ENCODE peak calls at places on chromosomes 3 and 15, in six cellular contexts. G, J, Z, I, K and W are unnamed samples.

GRCh38 chr3:195895078-195895899 is 13.1 kb downstream of the TNK2 start:
- DNase-seq in G (no peak), J (no peak), Z (no peak), I (peak; percentile 46), K (peak; percentile 50), W (peak; percentile 83)

GRCh38 chr15:62326460-62327011 is 161.5 kb upstream of the C2CD4B start:
- DNase-seq in G (no peak), J (no peak), Z (peak; percentile 66), I (no peak), K (no peak), W (no peak)

GRCh38 chr3:10835406-10835805 is 19.4 kb downstream of the SLC6A11 start:
- DNase-seq in G (no peak), J (no peak), Z (no peak), I (no peak), K (no peak), W (no peak)

GRCh38 chr3:109045271-109046051 is 72.5 kb downstream of the MORC1 start:
- DNase-seq in G (no peak), J (no peak), Z (no peak), I (no peak), K (no peak), W (no peak)

GRCh38 chr3:132254076-132254755 is 63.0 kb upstream of the ACP3 start:
- DNase-seq in G (no peak), J (no peak), Z (no peak), I (no peak), K (no peak), W (no peak)

GRCh38 chr15:70275461-70276138 is 177.9 kb upstream of the TLE3 start:
- DNase-seq in G (no peak), J (no peak), Z (no peak), I (no peak), K (peak; percentile 16), W (no peak)

GRCh38 chr3:19645093-19645492 is 288.9 kb downstream of the EFHB start:
- DNase-seq in G (no peak), J (no peak), Z (no peak), I (no peak), K (no peak), W (no peak)

GRCh38 chr3:189902230-189903186 is 218.2 kb downstream of the P3H2 start:
- DNase-seq in G (no peak), J (no peak), Z (no peak), I (no peak), K (peak; percentile 9), W (no peak)

GRCh38 chr3:30269751-30270445 is 336.5 kb upstream of the TGFBR2 start:
- DNase-seq in G (no peak), J (no peak), Z (no peak), I (no peak), K (no peak), W (no peak)

GRCh38 chr3:59286791-59287531 is 237.1 kb upstream of the CFAP20DC start:
- DNase-seq in G (no peak), J (no peak), Z (no peak), I (no peak), K (no peak), W (no peak)

DNA sequence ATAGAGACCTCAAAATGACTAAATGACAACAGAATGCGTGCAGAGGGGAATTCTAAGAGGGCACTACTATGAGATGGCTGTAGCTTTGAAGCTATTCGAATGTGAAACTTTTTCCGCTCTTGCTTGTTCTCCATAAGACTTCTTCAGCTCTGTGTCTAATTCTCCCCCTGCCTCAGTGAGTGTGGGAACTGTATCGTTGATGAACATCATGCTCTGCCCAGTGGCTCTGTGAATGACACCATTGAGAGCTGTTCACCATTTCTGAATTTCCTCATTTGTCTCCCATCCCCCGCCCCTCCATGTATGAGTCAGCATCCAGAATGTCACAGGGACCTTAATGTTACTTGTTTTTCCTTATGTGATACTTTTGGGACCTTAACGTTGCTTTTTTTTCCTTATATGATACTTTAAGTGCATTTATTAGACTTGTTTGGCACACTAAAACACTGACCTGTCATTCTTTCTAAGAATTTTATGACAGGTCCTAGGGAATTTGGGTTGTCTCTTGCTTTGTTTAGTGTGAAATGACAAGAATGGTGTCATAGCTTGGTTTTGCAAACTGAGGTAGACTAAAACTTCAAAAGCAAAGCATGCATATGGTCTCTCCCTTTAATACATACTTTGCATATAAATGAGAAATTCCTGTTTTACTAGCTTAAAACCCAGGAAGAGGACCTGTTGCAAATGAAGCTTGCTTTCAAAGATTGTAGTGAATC is 99.6 kb downstream of the FNDC3B start:
- DNase-seq in G (peak; percentile 52), J (no peak), Z (no peak), I (peak; percentile 41), K (peak; percentile 78), W (no peak)
- TF ChIP-seq POLR2A in G (no peak), J (no peak), Z (no peak), I (no peak), K (peak; percentile 41), W (no peak)

DNA sequence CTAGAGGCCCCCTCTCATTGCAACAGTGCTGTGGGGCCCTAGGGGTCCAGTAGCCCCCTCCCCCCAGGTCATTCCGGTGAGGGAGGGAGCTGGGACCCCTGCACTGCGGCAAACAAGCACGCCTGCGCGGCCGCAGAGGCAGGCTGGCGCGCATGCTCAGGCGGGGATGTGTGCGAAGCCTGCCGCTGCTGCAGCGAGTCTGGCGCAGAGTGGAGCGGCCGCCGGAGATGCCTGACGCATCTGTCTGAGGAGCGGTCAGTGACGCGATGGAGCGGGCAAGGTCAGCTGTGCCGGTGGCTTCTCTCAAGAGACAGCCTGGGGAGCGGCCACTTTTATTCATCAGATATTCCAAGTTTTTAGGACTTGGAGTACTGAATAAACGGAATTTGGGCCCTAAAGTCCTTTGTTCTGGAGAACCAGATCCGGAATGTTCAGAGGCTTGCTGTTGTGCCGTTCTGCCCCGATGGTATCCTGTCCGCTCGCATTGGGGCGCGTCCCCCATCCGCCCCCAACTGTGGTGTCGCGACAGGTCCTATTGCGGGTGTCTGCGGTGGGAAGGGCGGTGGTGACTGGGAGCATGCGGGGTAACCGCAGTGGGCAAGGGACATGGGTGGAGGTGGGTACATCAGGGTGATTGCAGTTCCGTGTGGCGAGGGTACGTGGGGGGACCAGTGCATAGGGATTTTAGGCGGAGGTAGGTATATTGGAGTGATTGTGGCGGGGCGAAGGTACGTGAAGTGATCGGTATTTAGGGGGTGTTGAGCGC is at the start of the genes SNRPN and SNURF:
- DNase-seq in G (peak; percentile 41), J (peak; percentile 20), Z (no peak), I (peak; percentile 64), K (peak; percentile 68), W (peak; percentile 15)
- TF ChIP-seq POLR2A in G (peak; percentile 61), J (no peak), Z (peak; percentile 64), I (peak; percentile 65), K (peak; percentile 82), W (peak; percentile 74)

DNA sequence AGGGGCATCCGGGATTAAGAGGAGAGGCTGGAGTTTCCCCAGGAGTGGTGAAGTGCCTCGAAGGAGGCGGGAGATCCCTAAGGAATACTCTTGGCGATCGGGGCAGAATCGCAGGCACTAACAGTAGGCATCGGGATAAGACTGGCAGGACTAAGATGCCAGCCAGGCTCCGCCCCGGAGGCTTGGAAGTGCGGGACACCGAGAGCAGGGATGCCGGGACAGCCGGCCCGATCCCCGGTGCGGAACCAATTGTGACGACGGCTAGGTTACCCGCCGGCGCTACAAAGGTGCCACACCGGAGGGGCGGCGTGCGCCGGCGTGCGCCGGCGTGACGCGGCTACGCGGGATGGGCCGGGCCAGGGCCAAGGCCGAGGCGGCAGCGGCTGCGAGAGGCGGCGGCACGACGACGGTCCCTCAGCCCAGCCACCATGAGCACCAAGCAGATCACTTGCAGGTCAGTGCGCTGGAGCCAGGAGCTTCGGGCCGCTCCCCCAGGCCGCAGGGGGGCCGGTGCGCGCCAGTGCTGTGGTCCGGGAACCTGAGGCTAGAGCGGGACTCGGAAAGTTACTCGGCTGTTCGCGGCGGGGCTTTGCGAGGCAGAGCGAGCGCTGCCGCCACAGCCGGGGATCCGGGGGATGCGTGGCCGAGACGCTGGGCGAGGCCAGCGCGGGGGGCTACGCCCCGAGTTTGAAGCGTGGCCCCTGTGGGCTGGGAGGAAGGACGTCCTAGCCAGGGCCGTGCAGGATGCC is at the start of gene MKRN2:
- DNase-seq in G (peak; percentile 73), J (peak; percentile 22), Z (peak; percentile 95), I (peak; percentile 87), K (peak; percentile 89), W (peak; percentile 80)
- TF ChIP-seq POLR2A in G (peak; percentile 98), J (no peak), Z (peak; percentile 95), I (peak; percentile 99), K (peak; percentile 98), W (peak; percentile 99)

DNA sequence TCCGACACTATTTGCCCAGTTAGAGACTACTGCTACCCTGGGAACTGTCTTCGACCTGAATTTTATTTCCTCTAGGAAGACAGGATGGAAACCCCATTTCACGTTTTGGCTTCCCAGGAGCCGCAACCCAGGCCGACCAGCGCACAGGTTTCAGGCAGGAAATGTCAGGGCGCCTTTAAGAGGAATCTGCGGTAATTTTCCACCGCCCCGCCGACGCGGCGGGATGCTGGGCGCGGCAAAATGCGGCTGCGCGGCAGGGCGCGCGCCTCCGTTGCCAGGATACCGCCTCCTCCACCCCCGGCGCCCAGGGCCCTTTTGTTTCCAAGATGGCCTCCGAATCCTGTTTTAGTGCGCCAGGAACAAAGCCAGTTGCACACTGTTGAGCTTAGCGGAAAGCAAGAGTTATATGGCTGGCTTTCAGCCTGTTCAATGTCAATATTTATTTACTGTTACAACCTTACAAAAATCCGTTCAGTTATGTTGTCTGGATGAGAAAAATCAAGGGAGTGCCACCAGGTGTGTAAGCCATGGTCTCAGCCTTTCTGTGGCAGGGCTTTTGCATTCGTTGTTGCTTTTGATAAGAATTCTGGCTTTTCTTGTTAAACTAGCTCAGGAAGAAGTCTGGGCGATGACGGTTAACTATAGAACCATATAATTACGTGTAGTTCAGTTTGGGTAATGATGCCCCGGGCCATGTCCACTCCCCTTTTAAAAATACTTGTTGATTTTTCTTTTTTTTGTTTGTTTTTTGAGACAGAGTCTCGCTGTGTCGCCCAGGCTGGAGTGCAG is 79.7 kb upstream of the CHD2 start:
- DNase-seq in G (peak; percentile 82), J (peak; percentile 35), Z (peak; percentile 96), I (peak; percentile 92), K (peak; percentile 94), W (no peak)
- TF ChIP-seq POLR2A in G (peak; percentile 78), J (no peak), Z (no peak), I (peak; percentile 59), K (peak; percentile 79), W (no peak)

GRCh38 chr15:64883997-64884511 is 27.6 kb upstream of the ANKDD1A start:
- DNase-seq in G (peak; percentile 41), J (no peak), Z (no peak), I (peak; percentile 61), K (peak; percentile 89), W (peak; percentile 71)
- TF ChIP-seq POLR2A in G (no peak), J (no peak), Z (no peak), I (no peak), K (no peak), W (no peak)

GRCh38 chr3:52685285-52685704 is 418 bp downstream of the PBRM1 start:
- DNase-seq in G (peak; percentile 45), J (no peak), Z (no peak), I (peak; percentile 77), K (peak; percentile 61), W (peak; percentile 71)
- TF ChIP-seq POLR2A in G (no peak), J (no peak), Z (no peak), I (no peak), K (no peak), W (no peak)